ENCODE peak calls at places on chromosomes 2 and 18, in four cellular contexts. One of them, this sample, is unnamed.

GRCh38 chr2:173625315-173625714 is 270.6 kb downstream of the CDCA7 start:
- DNase-seq in HCT116: no peak
- DNase-seq in GM12878: no peak
- DNase-seq in K562: peak
- DNase-seq in this sample: no peak

GRCh38 chr18:75280427-75281280 is 70.1 kb downstream of the TSHZ1 start:
- DNase-seq in HCT116: no peak
- DNase-seq in GM12878: no peak
- DNase-seq in K562: no peak
- DNase-seq in this sample: no peak

GRCh38 chr2:239308696-239309397 is 92.0 kb downstream of the HDAC4 start:
- DNase-seq in HCT116: no peak
- DNase-seq in GM12878: no peak
- DNase-seq in K562: no peak
- DNase-seq in this sample: no peak

GRCh38 chr18:25248755-25249154 is 103.2 kb downstream of the ZNF521 start:
- DNase-seq in HCT116: no peak
- DNase-seq in GM12878: no peak
- DNase-seq in K562: no peak
- DNase-seq in this sample: no peak

GRCh38 chr18:38284992-38285391 is 719.4 kb upstream of the CELF4 start:
- DNase-seq in HCT116: no peak
- DNase-seq in GM12878: no peak
- DNase-seq in K562: no peak
- DNase-seq in this sample: no peak

GRCh38 chr18:6835345-6835744 is 105.8 kb downstream of the ARHGAP28 start:
- DNase-seq in HCT116: no peak
- DNase-seq in GM12878: no peak
- DNase-seq in K562: no peak
- DNase-seq in this sample: no peak

GRCh38 chr2:112627060-112628040 is 18.4 kb upstream of the SLC20A1 start:
- DNase-seq in HCT116: no peak
- DNase-seq in GM12878: no peak
- DNase-seq in K562: no peak
- DNase-seq in this sample: no peak

GRCh38 chr2:148674063-148675020 is 29.8 kb downstream of the EPC2 start:
- DNase-seq in HCT116: peak
- DNase-seq in GM12878: no peak
- DNase-seq in K562: peak
- DNase-seq in this sample: no peak

GRCh38 chr2:235827585-235827992 is 333.7 kb downstream of the AGAP1 start:
- DNase-seq in HCT116: peak
- DNase-seq in GM12878: no peak
- DNase-seq in K562: no peak
- DNase-seq in this sample: no peak

GRCh38 chr18:30512872-30513271 is 529.7 kb downstream of the DSC3 start:
- DNase-seq in HCT116: no peak
- DNase-seq in GM12878: no peak
- DNase-seq in K562: no peak
- DNase-seq in this sample: no peak

GRCh38 chr18:55381277-55381676 is 206.7 kb downstream of the TCF4 start:
- DNase-seq in HCT116: no peak
- DNase-seq in GM12878: no peak
- DNase-seq in K562: no peak
- DNase-seq in this sample: no peak

GRCh38 chr18:6557052-6557451 is 142.3 kb upstream of the L3MBTL4 start:
- DNase-seq in HCT116: no peak
- DNase-seq in GM12878: no peak
- DNase-seq in K562: no peak
- DNase-seq in this sample: no peak

GRCh38 chr2:223060201-223060825 is 8.3 kb downstream of the KCNE4 start:
- DNase-seq in HCT116: no peak
- DNase-seq in GM12878: no peak
- DNase-seq in K562: no peak
- DNase-seq in this sample: no peak

GRCh38 chr18:36595046-36595817 is 233.6 kb downstream of the TPGS2 start:
- DNase-seq in HCT116: no peak
- DNase-seq in GM12878: no peak
- DNase-seq in K562: no peak
- DNase-seq in this sample: no peak

GRCh38 chr2:227473019-227473461 is 1.1 kb downstream of the AGFG1 start:
- DNase-seq in HCT116: no peak
- DNase-seq in GM12878: no peak
- DNase-seq in K562: no peak
- DNase-seq in this sample: peak

GRCh38 chr2:69659349-69659748 is 15.8 kb upstream of the AAK1 start:
- DNase-seq in HCT116: no peak
- DNase-seq in GM12878: no peak
- DNase-seq in K562: no peak
- DNase-seq in this sample: no peak

GRCh38 chr2:176553685-176554106 is 284.5 kb downstream of the MTX2 start:
- DNase-seq in HCT116: peak
- DNase-seq in GM12878: no peak
- DNase-seq in K562: no peak
- DNase-seq in this sample: no peak

GRCh38 chr2:11338580-11338979 is 5.9 kb downstream of the ROCK2 start:
- DNase-seq in HCT116: no peak
- DNase-seq in GM12878: no peak
- DNase-seq in K562: no peak
- DNase-seq in this sample: no peak

GRCh38 chr18:36064027-36064808 is 3.1 kb downstream of the RPRD1A start:
- DNase-seq in HCT116: no peak
- DNase-seq in GM12878: no peak
- DNase-seq in K562: no peak
- DNase-seq in this sample: peak

GRCh38 chr2:131120815-131121317 is 15.7 kb downstream of the PLEKHB2 start:
- DNase-seq in HCT116: no peak
- DNase-seq in GM12878: no peak
- DNase-seq in K562: no peak
- DNase-seq in this sample: no peak

GRCh38 chr2:16105664-16106281 is 165.4 kb downstream of the MYCN start:
- DNase-seq in HCT116: no peak
- DNase-seq in GM12878: no peak
- DNase-seq in K562: no peak
- DNase-seq in this sample: peak

GRCh38 chr2:195535911-195536522 is 121.0 kb upstream of the SLC39A10 start:
- DNase-seq in HCT116: no peak
- DNase-seq in GM12878: peak
- DNase-seq in K562: no peak
- DNase-seq in this sample: no peak

GRCh38 chr2:107625982-107626381 is 200.7 kb upstream of the RGPD4 start:
- DNase-seq in HCT116: no peak
- DNase-seq in GM12878: no peak
- DNase-seq in K562: no peak
- DNase-seq in this sample: no peak

GRCh38 chr2:157839822-157840221 is 36.3 kb downstream of the ACVR1 start:
- DNase-seq in HCT116: no peak
- DNase-seq in GM12878: no peak
- DNase-seq in K562: no peak
- DNase-seq in this sample: no peak

GRCh38 chr2:157840568-157841156 is 35.5 kb downstream of the ACVR1 start:
- DNase-seq in HCT116: no peak
- DNase-seq in GM12878: no peak
- DNase-seq in K562: no peak
- DNase-seq in this sample: no peak

GRCh38 chr2:157841485-157841884 is 34.6 kb downstream of the ACVR1 start:
- DNase-seq in HCT116: no peak
- DNase-seq in GM12878: no peak
- DNase-seq in K562: no peak
- DNase-seq in this sample: no peak

GRCh38 chr2:157843935-157844334 is 32.2 kb downstream of the ACVR1 start:
- DNase-seq in HCT116: no peak
- DNase-seq in GM12878: no peak
- DNase-seq in K562: no peak
- DNase-seq in this sample: no peak

DNA sequence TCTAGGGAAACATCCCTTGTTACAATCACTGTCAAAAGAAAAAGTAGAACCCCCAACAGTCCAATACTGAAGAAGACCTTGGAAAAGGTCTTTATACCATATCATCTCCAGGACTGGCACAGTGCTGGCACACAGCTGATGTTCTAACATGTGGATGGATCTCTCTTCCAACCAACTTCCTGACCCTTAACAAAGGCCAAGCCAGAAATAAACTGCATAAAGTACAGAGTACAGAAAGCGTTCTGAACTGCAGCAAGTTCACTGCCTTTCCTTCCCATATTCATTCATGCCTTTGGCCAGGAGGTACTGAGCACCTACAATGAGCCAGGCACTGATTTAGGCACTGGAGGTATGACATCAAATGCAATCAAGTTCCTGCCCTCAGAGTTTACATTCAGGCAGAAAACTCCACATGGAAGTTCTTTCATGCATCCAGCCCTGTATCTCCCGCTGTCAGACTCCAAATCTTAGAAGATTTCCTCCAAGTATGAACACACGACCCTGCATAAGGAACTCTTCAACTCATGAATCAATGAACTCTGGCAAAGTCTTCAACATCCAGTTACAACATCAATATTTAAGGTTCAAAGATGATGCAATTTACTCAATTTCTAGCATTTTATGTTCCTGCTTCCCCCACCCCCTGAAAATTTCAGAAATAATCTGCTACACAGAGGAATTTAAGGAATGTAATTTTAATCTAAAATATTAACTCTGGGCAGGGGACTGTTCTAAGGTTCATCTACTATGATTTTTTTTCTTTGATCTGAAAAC is 33.8 kb downstream of the ACVR1 start:
- DNase-seq in HCT116: no peak
- DNase-seq in GM12878: no peak
- DNase-seq in K562: no peak
- DNase-seq in this sample: no peak
- H3K27ac ChIP-seq in HCT116: no peak
- H3K27ac ChIP-seq in GM12878: no peak
- H3K27ac ChIP-seq in K562: no peak
- H3K27ac ChIP-seq in this sample: no peak

GRCh38 chr2:66585616-66586015 is 150.7 kb downstream of the MEIS1 start:
- DNase-seq in HCT116: no peak
- DNase-seq in GM12878: no peak
- DNase-seq in K562: no peak
- DNase-seq in this sample: no peak

GRCh38 chr2:66581461-66582363 is 146.8 kb downstream of the MEIS1 start:
- DNase-seq in HCT116: no peak
- DNase-seq in GM12878: no peak
- DNase-seq in K562: no peak
- DNase-seq in this sample: peak

GRCh38 chr2:66584011-66584410 is 149.1 kb downstream of the MEIS1 start:
- DNase-seq in HCT116: no peak
- DNase-seq in GM12878: no peak
- DNase-seq in K562: no peak
- DNase-seq in this sample: no peak

GRCh38 chr2:66582364-66582974 is 147.5 kb downstream of the MEIS1 start:
- DNase-seq in HCT116: no peak
- DNase-seq in GM12878: no peak
- DNase-seq in K562: no peak
- DNase-seq in this sample: no peak

DNA sequence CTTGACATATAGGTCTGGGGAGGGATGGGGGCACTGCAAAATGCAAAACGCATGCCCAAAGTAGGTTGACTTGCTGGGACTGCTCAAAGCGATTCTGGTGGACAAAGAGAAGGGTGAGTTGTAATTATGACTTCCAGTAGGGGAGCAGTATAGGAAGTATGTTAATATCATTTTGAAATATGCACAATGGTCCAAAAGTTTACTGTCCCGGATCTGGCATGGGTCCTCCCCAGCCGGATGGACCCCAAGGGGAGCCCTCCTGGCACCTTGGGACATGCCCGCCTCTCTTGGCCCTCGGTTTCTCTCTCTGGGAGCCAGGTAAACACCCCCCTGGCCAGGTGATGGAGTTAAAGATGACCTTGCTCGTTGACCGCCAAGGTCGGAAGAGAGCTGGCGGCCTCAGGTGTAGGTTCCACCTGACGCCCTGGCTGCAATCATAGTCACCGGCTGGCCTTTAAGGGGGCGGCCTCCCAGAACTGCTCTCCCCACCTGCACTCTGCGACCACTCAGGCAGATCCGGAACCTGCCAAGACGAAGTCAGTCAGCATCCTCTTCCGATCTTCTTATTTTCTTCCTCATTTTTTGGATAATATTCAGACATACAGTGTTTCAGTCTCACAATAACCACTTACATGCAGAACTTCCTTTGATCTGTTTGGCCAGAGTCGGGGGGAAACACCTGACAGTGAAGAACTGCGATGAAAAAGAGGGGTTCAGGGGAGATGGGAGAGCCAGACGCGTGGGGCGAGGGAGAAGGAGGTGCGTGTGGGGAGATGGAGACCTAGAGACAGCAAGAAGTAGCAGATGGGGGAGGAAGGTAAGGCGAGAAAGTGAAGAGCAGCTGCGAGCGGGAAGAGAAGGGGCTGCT is 148.3 kb downstream of the MEIS1 start:
- DNase-seq in HCT116: no peak
- DNase-seq in GM12878: no peak
- DNase-seq in K562: no peak
- DNase-seq in this sample: no peak
- TF ChIP-seq SRF in HCT116: no peak
- TF ChIP-seq SRF in GM12878: no peak
- TF ChIP-seq SRF in K562: no peak
- TF ChIP-seq SRF in this sample: no peak

DNA sequence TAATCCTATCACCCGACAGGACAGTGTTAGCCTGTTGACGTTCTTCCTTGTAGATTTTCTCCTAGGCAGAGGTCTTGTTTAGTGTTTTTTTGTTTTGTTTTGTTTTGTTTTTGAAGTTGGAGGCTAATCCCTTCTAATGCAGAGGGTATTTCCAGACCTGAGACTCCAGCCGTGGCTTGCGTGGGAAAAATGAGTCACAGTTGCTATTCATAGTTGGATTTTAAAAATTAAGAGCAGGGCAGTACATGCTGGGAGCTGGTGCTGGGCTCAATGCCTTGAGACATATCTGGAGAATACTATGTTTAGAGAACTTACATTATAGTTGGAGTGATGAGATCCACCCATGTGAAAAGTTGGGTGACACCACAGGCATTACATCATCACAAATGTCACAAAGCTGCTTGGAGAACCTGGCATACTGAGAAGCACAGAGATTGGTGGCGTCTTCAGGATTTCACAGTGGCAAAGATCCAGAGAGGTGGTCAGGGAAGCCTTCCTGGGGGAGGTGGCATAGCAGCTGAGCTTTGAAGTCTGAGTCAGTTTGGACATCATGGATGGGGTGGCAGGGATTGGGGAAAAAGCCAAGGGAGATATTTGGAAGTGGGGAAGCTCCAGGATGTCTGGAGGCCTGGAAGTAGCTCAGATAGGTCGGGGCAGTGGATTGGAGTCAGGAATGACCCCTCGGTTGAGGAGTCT is 249.4 kb downstream of the LOXHD1 start:
- DNase-seq in HCT116: no peak
- DNase-seq in GM12878: no peak
- DNase-seq in K562: no peak
- DNase-seq in this sample: no peak
- H3K27ac ChIP-seq in HCT116: no peak
- H3K27ac ChIP-seq in GM12878: no peak
- H3K27ac ChIP-seq in K562: no peak
- H3K27ac ChIP-seq in this sample: no peak

DNA sequence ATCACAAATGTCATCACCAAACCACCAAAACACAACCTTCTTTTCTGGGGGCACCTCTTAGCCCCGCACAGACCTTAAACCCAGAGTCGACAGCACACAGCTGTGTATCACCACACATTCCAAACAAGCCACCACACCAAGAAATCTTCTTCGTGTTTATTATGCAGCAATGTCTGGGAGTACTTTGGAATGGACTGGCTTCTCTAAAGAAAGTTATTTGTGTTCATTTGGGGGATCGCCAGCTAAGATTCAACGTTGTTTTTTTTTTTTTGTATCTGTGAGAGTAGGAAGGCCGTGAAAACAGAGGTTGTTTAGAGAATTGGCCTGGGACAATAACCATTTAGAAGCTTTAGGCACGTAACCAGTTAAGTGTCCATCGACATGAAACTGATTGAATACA is 1.0 kb upstream of the MTA3 start:
- DNase-seq in HCT116: no peak
- DNase-seq in GM12878: no peak
- DNase-seq in K562: no peak
- DNase-seq in this sample: no peak
- TF ChIP-seq SRF in HCT116: no peak
- TF ChIP-seq SRF in GM12878: no peak
- TF ChIP-seq SRF in K562: no peak
- TF ChIP-seq SRF in this sample: no peak